ENCODE peak calls at places on chromosome 22, in four cellular contexts. One of them, this sample, is unnamed.

GRCh38 chr22:24157783-24158170 is 23.5 kb upstream of the SUSD2 start:
- DNase-seq in NCI-H1105: no peak
- DNase-seq in CD8-positive, alpha-beta T cell: peak; percentile 14
- DNase-seq in stimulated activated CD4-positive, alpha-beta T cell treated with anti-CD3 and anti-CD28 coated beads, Interleukin-4, amount 100 ng/mL, for 4 hours: no peak
- DNase-seq in this sample: no peak

GRCh38 chr22:20130319-20130718 is 1.3 kb upstream of the ZDHHC8 start:
- DNase-seq in stimulated activated CD4-positive, alpha-beta T cell treated with anti-CD3 and anti-CD28 coated beads, Interleukin-4, amount 100 ng/mL, for 4 hours: no peak
- DNase-seq in CD8-positive, alpha-beta T cell: no peak
- DNase-seq in NCI-H1105: peak; percentile 24
- DNase-seq in this sample: peak; percentile 58

GRCh38 chr22:26589367-26589844 is 526 bp downstream of the TPST2 start:
- DNase-seq in CD8-positive, alpha-beta T cell: peak; percentile 32
- DNase-seq in NCI-H1105: no peak
- DNase-seq in stimulated activated CD4-positive, alpha-beta T cell treated with anti-CD3 and anti-CD28 coated beads, Interleukin-4, amount 100 ng/mL, for 4 hours: peak; percentile 48
- DNase-seq in this sample: no peak

GRCh38 chr22:20423636-20424511 is 13.8 kb downstream of the SCARF2 start:
- DNase-seq in NCI-H1105: no peak
- DNase-seq in CD8-positive, alpha-beta T cell: no peak
- DNase-seq in stimulated activated CD4-positive, alpha-beta T cell treated with anti-CD3 and anti-CD28 coated beads, Interleukin-4, amount 100 ng/mL, for 4 hours: no peak
- DNase-seq in this sample: no peak

GRCh38 chr22:39288135-39288898 is 31.1 kb downstream of the RPL3 start:
- DNase-seq in CD8-positive, alpha-beta T cell: no peak
- DNase-seq in NCI-H1105: no peak
- DNase-seq in stimulated activated CD4-positive, alpha-beta T cell treated with anti-CD3 and anti-CD28 coated beads, Interleukin-4, amount 100 ng/mL, for 4 hours: no peak
- DNase-seq in this sample: no peak

GRCh38 chr22:43006753-43007152 is 8.2 kb downstream of the PACSIN2 start:
- DNase-seq in stimulated activated CD4-positive, alpha-beta T cell treated with anti-CD3 and anti-CD28 coated beads, Interleukin-4, amount 100 ng/mL, for 4 hours: no peak
- DNase-seq in NCI-H1105: no peak
- DNase-seq in CD8-positive, alpha-beta T cell: no peak
- DNase-seq in this sample: no peak

GRCh38 chr22:44261164-44261860 is 51.4 kb downstream of the SHISAL1 start:
- DNase-seq in stimulated activated CD4-positive, alpha-beta T cell treated with anti-CD3 and anti-CD28 coated beads, Interleukin-4, amount 100 ng/mL, for 4 hours: no peak
- DNase-seq in NCI-H1105: no peak
- DNase-seq in CD8-positive, alpha-beta T cell: no peak
- DNase-seq in this sample: no peak

GRCh38 chr22:29269731-29270474 is 1.8 kb downstream of the EWSR1 start:
- DNase-seq in NCI-H1105: no peak
- DNase-seq in CD8-positive, alpha-beta T cell: no peak
- DNase-seq in stimulated activated CD4-positive, alpha-beta T cell treated with anti-CD3 and anti-CD28 coated beads, Interleukin-4, amount 100 ng/mL, for 4 hours: no peak
- DNase-seq in this sample: no peak

This sample was measured in COR-L47.